ENCODE peak calls at places on chromosomes 3 and 15, in ten cellular contexts. L is NCI-H2081; E is activated naive CD8-positive, alpha-beta T cell treated with anti-CD3 and anti-CD28 coated beads for 36 hours; H is occipital lobe; A is IMR-90; C is astrocyte of the cerebellum; S is stimulated activated CD4-positive, alpha-beta T cell treated with anti-CD3 and anti-CD28 coated beads, Interleukin-15, amount 100 ng/mL, for 1 hour; G is epithelial cell of esophagus; Y is WERI-Rb-1; R is NCI-H187. Q is an unnamed sample.

GRCh38 chr3:72054976-72055375 is 270.0 kb upstream of the PROK2 start:
- DNase-seq in L (no peak), E (no peak), H (no peak), A (no peak), C (no peak), S (no peak), G (no peak), Y (no peak), R (no peak), Q (no peak)

GRCh38 chr3:13546667-13547171 is 2.2 kb upstream of the FBLN2 start:
- DNase-seq in L (no peak), E (no peak), H (no peak), A (peak; percentile 69), C (no peak), S (no peak), G (no peak), Y (no peak), R (no peak), Q (no peak)

GRCh38 chr3:73500321-73500720 is 124.4 kb downstream of the PDZRN3 start:
- DNase-seq in L (no peak), E (no peak), H (no peak), A (peak; percentile 34), C (no peak), S (no peak), G (no peak), Y (peak; percentile 36), R (no peak), Q (no peak)

GRCh38 chr3:67357610-67358458 is 296.6 kb downstream of the SUCLG2 start:
- DNase-seq in L (peak; percentile 39), E (no peak), H (no peak), A (peak; percentile 35), C (no peak), S (no peak), G (peak; percentile 54), Y (peak; percentile 75), R (no peak), Q (no peak)

GRCh38 chr3:45311327-45311726 is 77.0 kb upstream of the LARS2 start:
- DNase-seq in L (no peak), E (no peak), H (no peak), A (no peak), C (no peak), S (no peak), G (no peak), Y (no peak), R (no peak), Q (no peak)

GRCh38 chr3:126305427-126305826 is 51.8 kb downstream of the KLF15 start:
- DNase-seq in L (no peak), E (no peak), H (no peak), A (peak; percentile 52), C (no peak), S (no peak), G (peak; percentile 17), Y (no peak), R (no peak), Q (no peak)

GRCh38 chr3:76943671-76944070 is 96.2 kb upstream of the ROBO2 start:
- DNase-seq in L (no peak), E (no peak), H (no peak), A (peak; percentile 5), C (no peak), S (no peak), G (peak; percentile 33), Y (no peak), R (no peak), Q (no peak)

GRCh38 chr15:98760112-98760826 is 111.9 kb downstream of the IGF1R start:
- DNase-seq in L (no peak), E (no peak), H (no peak), A (no peak), C (no peak), S (no peak), G (peak; percentile 91), Y (no peak), R (peak; percentile 66), Q (no peak)

GRCh38 chr15:62218841-62219240 is 53.8 kb upstream of the C2CD4B start:
- DNase-seq in L (no peak), E (no peak), H (no peak), A (no peak), C (no peak), S (no peak), G (no peak), Y (no peak), R (no peak), Q (no peak)

GRCh38 chr3:142586803-142587406 is 8.4 kb upstream of the ATR start:
- DNase-seq in L (peak; percentile 82), E (no peak), H (peak; percentile 2), A (peak; percentile 73), C (peak; percentile 70), S (no peak), G (peak; percentile 85), Y (peak; percentile 36), R (no peak), Q (no peak)

Q was measured in non-pigmented ciliary epithelial cell.